ENCODE peak calls at places on chromosome 1, in four cellular contexts. O, S, Q and W are unnamed samples.

GRCh38 chr1:184163674-184164470 is 112.3 kb downstream of the TSEN15 start:
- DNase-seq in O (no peak), S (no peak), Q (peak; percentile 42), W (peak; percentile 22)

GRCh38 chr1:243851129-243851756 is 1.2 kb upstream of the AKT3 start:
- DNase-seq in O (no peak), Q (no peak), S (no peak), W (no peak)

GRCh38 chr1:99566290-99567021 is 79.5 kb upstream of the PALMD start:
- DNase-seq in Q (no peak), O (no peak), S (peak; percentile 97), W (no peak)

GRCh38 chr1:198734323-198735008 is 95.6 kb downstream of the PTPRC start:
- DNase-seq in O (no peak), S (no peak), Q (peak; percentile 39), W (no peak)

GRCh38 chr1:20885121-20885520 is 98.0 kb upstream of the HP1BP3 start:
- DNase-seq in O (no peak), S (no peak), Q (no peak), W (no peak)

GRCh38 chr1:232853994-232854532 is 48.8 kb downstream of the MAP10 start:
- DNase-seq in O (no peak), Q (no peak), S (no peak), W (no peak)

GRCh38 chr1:207077470-207078377 is 10.9 kb upstream of the C4BPB start:
- DNase-seq in Q (peak; percentile 53), O (peak; percentile 81), S (peak; percentile 71), W (peak; percentile 78)

GRCh38 chr1:178065250-178065649 is 28.7 kb upstream of the RASAL2 start:
- DNase-seq in S (no peak), O (no peak), Q (no peak), W (no peak)

GRCh38 chr1:117364240-117364639 is 3.0 kb upstream of the MAN1A2 start:
- DNase-seq in O (no peak), Q (no peak), S (no peak), W (no peak)

GRCh38 chr1:50416150-50416527 is 7.1 kb downstream of the DMRTA2 start:
- DNase-seq in O (peak; percentile 13), S (no peak), Q (no peak), W (no peak)

GRCh38 chr1:18233176-18233864 is 125.7 kb downstream of the IGSF21 start:
- DNase-seq in Q (no peak), S (no peak), O (no peak), W (no peak)

GRCh38 chr1:47976267-47976666 is 20.9 kb downstream of the TRABD2B start:
- DNase-seq in S (no peak), O (no peak), Q (no peak), W (no peak)

GRCh38 chr1:47976728-47977127 is 20.5 kb downstream of the TRABD2B start:
- DNase-seq in Q (no peak), S (no peak), O (no peak), W (no peak)

GRCh38 chr1:47975302-47975921 is 21.8 kb downstream of the TRABD2B start:
- DNase-seq in S (no peak), O (no peak), Q (no peak), W (no peak)

GRCh38 chr1:47980501-47980900 is 16.7 kb downstream of the TRABD2B start:
- DNase-seq in Q (no peak), S (no peak), O (no peak), W (no peak)

DNA sequence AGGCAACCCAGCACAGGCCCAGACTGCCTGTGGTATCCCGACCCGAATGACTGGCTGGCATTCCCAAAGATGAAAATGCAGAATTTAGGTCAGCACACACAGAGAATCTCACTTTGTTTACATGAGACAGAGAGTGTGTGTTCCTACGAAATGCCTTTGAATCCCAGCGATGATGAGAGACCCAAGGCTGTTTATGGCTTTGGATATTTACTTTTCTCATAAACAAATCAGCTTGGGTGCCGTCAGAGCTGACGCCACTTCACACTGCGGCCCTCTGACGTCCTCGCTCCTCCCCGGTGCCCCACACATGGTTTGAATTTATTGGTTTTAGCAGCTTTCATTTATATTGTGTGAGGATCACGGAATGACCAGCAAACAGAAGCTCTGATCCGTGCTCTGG is 18.7 kb downstream of the TRABD2B start:
- DNase-seq in S (no peak), O (no peak), Q (no peak), W (no peak)
- TF ChIP-seq MAX in S (no peak), O (no peak), Q (no peak), W (no peak)

GRCh38 chr1:205240118-205240517 is 12.4 kb downstream of the TMCC2 start:
- DNase-seq in O (no peak), Q (no peak), S (no peak), W (no peak)
- TF ChIP-seq BHLHE40 in O (no peak), Q (no peak), S (no peak), W (no peak)

GRCh38 chr1:190373705-190374336 is 103.8 kb downstream of the BRINP3 start:
- DNase-seq in S (peak; percentile 15), Q (no peak), O (no peak), W (no peak)
- TF ChIP-seq MAX in S (no peak), Q (no peak), O (no peak), W (no peak)

GRCh38 chr1:212108981-212109380 is 73.4 kb downstream of the DTL start:
- DNase-seq in S (no peak), Q (no peak), O (no peak), W (no peak)

GRCh38 chr1:212107481-212107880 is 71.9 kb downstream of the DTL start:
- DNase-seq in S (no peak), O (no peak), Q (no peak), W (no peak)

GRCh38 chr1:212108187-212108586 is 72.6 kb downstream of the DTL start:
- DNase-seq in S (no peak), Q (no peak), O (no peak), W (no peak)

GRCh38 chr1:212109713-212110112 is 74.2 kb downstream of the DTL start:
- DNase-seq in S (no peak), O (no peak), Q (no peak), W (no peak)

DNA sequence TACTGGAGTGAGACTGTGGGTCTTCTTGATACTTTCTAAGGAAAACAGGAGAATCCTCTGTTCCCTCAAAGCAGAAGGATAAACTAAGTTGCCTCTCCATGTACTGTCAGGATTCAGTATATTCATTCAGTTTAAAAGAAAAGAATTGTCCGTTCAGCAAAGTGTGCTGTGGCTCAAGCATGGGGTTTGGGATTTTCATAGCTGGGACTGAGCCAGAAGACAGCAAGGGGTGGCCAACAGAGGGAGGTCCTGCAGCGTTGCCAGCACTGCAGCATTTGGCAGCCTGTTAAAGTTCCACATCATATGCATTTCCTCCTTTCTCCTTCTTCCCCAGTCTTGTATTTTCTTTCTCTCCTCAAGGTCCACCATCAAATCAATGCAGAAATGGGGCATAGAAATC is 75.1 kb downstream of the DTL start:
- DNase-seq in S (no peak), Q (no peak), O (no peak), W (no peak)
- TF ChIP-seq BHLHE40 in S (no peak), Q (no peak), O (no peak), W (no peak)